ENCODE peak calls at places on chromosomes 16 and 17, in seven cellular contexts. D is nephron progenitor cell; U is iris pigment epithelial cell; K is Daoy; X is activated CD8-positive, alpha-beta memory T cell treated with anti-CD3 and anti-CD28 coated beads for 1 hour; R is Kasumi-1; L is germinal center. G is an unnamed sample.

GRCh38 chr16:58110590-58111330 is 18.4 kb downstream of the CFAP20 start:
- DNase-seq in D (no peak), U (peak), K (peak), X (no peak), R (peak), L (no peak), G (no peak)

GRCh38 chr17:7709031-7709430 is 4.0 kb downstream of the EFNB3 start:
- DNase-seq in D (no peak), U (no peak), K (no peak), X (no peak), R (no peak), L (no peak), G (no peak)

GRCh38 chr16:12185563-12185962 is 209.0 kb downstream of the SNX29 start:
- DNase-seq in D (no peak), U (no peak), K (no peak), X (no peak), R (no peak), L (no peak), G (no peak)

GRCh38 chr16:30541502-30542329 is 7.1 kb upstream of the ZNF747 start:
- DNase-seq in D (no peak), U (peak), K (peak), X (no peak), R (no peak), L (no peak), G (peak)

GRCh38 chr17:77208217-77208808 is 67.5 kb downstream of the SEC14L1 start:
- DNase-seq in D (no peak), U (peak), K (no peak), X (no peak), R (peak), L (no peak), G (peak)

GRCh38 chr16:61946019-61946418 is 90.2 kb downstream of the CDH8 start:
- DNase-seq in D (no peak), U (no peak), K (no peak), X (no peak), R (peak), L (no peak), G (no peak)

GRCh38 chr16:58608601-58609136 is 21.0 kb downstream of the CNOT1 start:
- DNase-seq in D (no peak), U (no peak), K (no peak), X (no peak), R (no peak), L (no peak), G (no peak)

GRCh38 chr16:68091604-68092261 is 6.6 kb downstream of the NFATC3 start:
- DNase-seq in D (no peak), U (peak), K (no peak), X (no peak), R (no peak), L (no peak), G (peak)

GRCh38 chr17:56440391-56440790 is 153.1 kb upstream of the NOG start:
- DNase-seq in D (no peak), U (peak), K (peak), X (no peak), R (no peak), L (no peak), G (peak)

GRCh38 chr16:10646581-10647263 is 48.0 kb downstream of the TEKT5 start:
- DNase-seq in D (no peak), U (no peak), K (no peak), X (no peak), R (no peak), L (no peak), G (no peak)

GRCh38 chr17:72321886-72322285 is 201.1 kb downstream of the SOX9 start:
- DNase-seq in D (no peak), U (no peak), K (no peak), X (no peak), R (no peak), L (no peak), G (no peak)

GRCh38 chr17:51537996-51538550 is 277.7 kb downstream of the UTP18 start:
- DNase-seq in D (no peak), U (no peak), K (no peak), X (no peak), R (no peak), L (no peak), G (no peak)

GRCh38 chr17:48760411-48760810 is 31.9 kb upstream of the HOXB13 start:
- DNase-seq in D (no peak), U (no peak), K (no peak), X (no peak), R (no peak), L (no peak), G (no peak)

GRCh38 chr16:47503936-47504335 is 42.8 kb downstream of the PHKB start:
- DNase-seq in D (no peak), U (peak), K (peak), X (no peak), R (no peak), L (no peak), G (peak)

GRCh38 chr16:15446901-15447300 is 12.5 kb downstream of the BMERB1 start:
- DNase-seq in D (no peak), U (no peak), K (no peak), X (no peak), R (no peak), L (no peak), G (no peak)

GRCh38 chr16:31177136-31177535 is 2.8 kb upstream of the FUS start:
- DNase-seq in D (no peak), U (peak), K (peak), X (no peak), R (no peak), L (no peak), G (peak)

GRCh38 chr17:67484261-67484660 is 107.2 kb downstream of the PITPNC1 start:
- DNase-seq in D (no peak), U (no peak), K (no peak), X (no peak), R (no peak), L (no peak), G (no peak)

GRCh38 chr17:1260762-1261161 is 9.5 kb upstream of the BHLHA9 start:
- DNase-seq in D (no peak), U (no peak), K (no peak), X (no peak), R (no peak), L (no peak), G (no peak)